ENCODE peak calls at places on chromosome 4, in ten cellular contexts. B, O, G, Y, E, U, T, J, S and M are unnamed samples.
A peak's percentile ranks its signal among the peaks of the same experiment; 100 is the strongest.

GRCh38 chr4:41437264-41437566 is 100.7 kb upstream of the LIMCH1 start:
- DNase-seq in B (no peak), O (no peak), G (no peak), Y (no peak), E (no peak), U (no peak), T (no peak), J (no peak), S (no peak), M (no peak)

GRCh38 chr4:153222790-153223417 is 18.7 kb downstream of the TRIM2 start:
- DNase-seq in B (no peak), O (peak; percentile 41), G (peak; percentile 17), Y (no peak), E (peak; percentile 46), U (peak; percentile 53), T (peak; percentile 72), J (peak; percentile 63), S (peak; percentile 52), M (peak; percentile 65)

GRCh38 chr4:82918091-82918490 is 17.6 kb downstream of the THAP9 start:
- DNase-seq in B (no peak), O (no peak), G (no peak), Y (no peak), E (no peak), U (no peak), T (no peak), J (no peak), S (no peak), M (no peak)

GRCh38 chr4:108036252-108036651 is 46.6 kb downstream of the HADH start:
- DNase-seq in B (no peak), O (no peak), G (no peak), Y (no peak), E (no peak), U (no peak), T (no peak), J (no peak), S (no peak), M (peak; percentile 73)

GRCh38 chr4:3045500-3045850 is 28.9 kb downstream of the HTT-AS start:
- DNase-seq in B (peak; percentile 74), O (no peak), G (peak; percentile 83), Y (no peak), E (no peak), U (peak; percentile 55), T (peak; percentile 14), J (no peak), S (peak; percentile 38), M (peak; percentile 46)

GRCh38 chr4:139655116-139655515 is 10.5 kb upstream of the MGST2 start:
- DNase-seq in B (peak; percentile 27), O (no peak), G (no peak), Y (no peak), E (no peak), U (peak; percentile 49), T (no peak), J (no peak), S (peak; percentile 40), M (no peak)

GRCh38 chr4:35182451-35182850 is 1061.9 kb downstream of the ARAP2 start:
- DNase-seq in B (no peak), O (no peak), G (no peak), Y (no peak), E (no peak), U (no peak), T (no peak), J (no peak), S (no peak), M (no peak)

GRCh38 chr4:86896596-86896995 is 4.4 kb upstream of the C4orf36 start:
- DNase-seq in B (no peak), O (no peak), G (no peak), Y (no peak), E (no peak), U (peak; percentile 30), T (no peak), J (no peak), S (no peak), M (no peak)

GRCh38 chr4:99624141-99624719 is 33.4 kb downstream of the C4orf54 start:
- DNase-seq in B (no peak), O (no peak), G (no peak), Y (no peak), E (no peak), U (peak; percentile 48), T (no peak), J (no peak), S (no peak), M (no peak)

GRCh38 chr4:42627887-42628646 is 28.8 kb downstream of the ATP8A1 start:
- DNase-seq in B (no peak), O (peak; percentile 88), G (peak; percentile 37), Y (no peak), E (peak; percentile 87), U (no peak), T (peak; percentile 30), J (no peak), S (no peak), M (peak; percentile 35)

GRCh38 chr4:107319386-107319785 is 283.3 kb upstream of the DKK2 start:
- DNase-seq in B (no peak), O (no peak), G (no peak), Y (no peak), E (no peak), U (no peak), T (no peak), J (no peak), S (no peak), M (no peak)

GRCh38 chr4:118026806-118027205 is 7.5 kb upstream of the NDST3 start:
- DNase-seq in B (no peak), O (no peak), G (no peak), Y (no peak), E (no peak), U (no peak), T (no peak), J (no peak), S (no peak), M (no peak)

GRCh38 chr4:83535945-83536648 is at the start of gene GPAT3:
- DNase-seq in B (no peak), O (peak; percentile 77), G (peak; percentile 39), Y (peak; percentile 51), E (peak; percentile 89), U (peak; percentile 60), T (peak; percentile 95), J (peak; percentile 59), S (peak; percentile 64), M (peak; percentile 56)

GRCh38 chr4:10172278-10173038 is 55.9 kb upstream of the WDR1 start:
- DNase-seq in B (no peak), O (no peak), G (no peak), Y (no peak), E (no peak), U (no peak), T (no peak), J (no peak), S (no peak), M (no peak)

GRCh38 chr4:10173754-10174749 is 57.5 kb upstream of the WDR1 start:
- DNase-seq in B (no peak), O (peak; percentile 84), G (no peak), Y (peak; percentile 17), E (peak; percentile 65), U (no peak), T (peak; percentile 86), J (no peak), S (no peak), M (no peak)

GRCh38 chr4:10171055-10171454 is 54.5 kb upstream of the WDR1 start:
- DNase-seq in B (no peak), O (no peak), G (no peak), Y (no peak), E (no peak), U (no peak), T (no peak), J (no peak), S (no peak), M (no peak)

GRCh38 chr4:10175626-10176025 is 59.0 kb upstream of the WDR1 start:
- DNase-seq in B (no peak), O (no peak), G (no peak), Y (no peak), E (no peak), U (no peak), T (no peak), J (no peak), S (no peak), M (no peak)

DNA sequence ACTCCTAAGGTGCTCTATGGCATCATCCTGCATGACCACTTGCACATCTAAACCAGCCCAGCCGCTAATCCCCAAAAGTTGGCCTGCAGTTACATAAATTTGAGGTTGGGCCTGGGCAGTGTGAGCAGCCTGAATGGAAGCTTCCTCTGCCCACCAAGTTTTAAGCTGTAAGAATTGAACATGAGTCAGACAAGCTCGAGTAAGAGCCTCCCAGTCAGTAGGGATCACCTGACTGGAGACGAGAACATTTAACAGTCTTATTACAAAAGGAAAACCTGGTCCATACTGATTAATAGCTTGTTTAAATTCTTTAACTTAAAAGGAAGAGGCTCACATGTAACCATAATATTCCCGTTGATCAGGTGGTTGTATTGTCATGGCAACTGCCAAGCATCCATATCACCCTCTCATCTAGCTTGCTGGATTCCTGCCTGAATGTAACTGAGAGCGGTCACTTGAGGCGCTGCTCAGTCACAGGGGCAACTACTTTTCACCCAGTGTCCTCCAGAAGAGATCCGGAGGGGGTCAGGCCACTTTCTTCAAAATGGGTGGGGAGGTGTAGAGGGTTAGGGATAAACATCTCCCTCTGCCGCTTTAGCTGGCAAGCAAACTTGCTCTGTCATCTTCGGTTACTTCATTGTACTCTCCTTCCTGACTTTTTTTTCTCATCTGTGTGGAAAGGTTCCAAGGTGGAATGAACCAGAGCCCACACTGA is 56.6 kb upstream of the WDR1 start:
- DNase-seq in B (peak; percentile 68), O (peak; percentile 22), G (no peak), Y (no peak), E (no peak), U (peak; percentile 23), T (peak; percentile 68), J (no peak), S (no peak), M (no peak)
- TF ChIP-seq CTCF in B (no peak), O (peak; percentile 14), G (no peak), Y (no peak), E (no peak), U (no peak), T (peak; percentile 8), J (no peak), S (no peak), M (no peak)

DNA sequence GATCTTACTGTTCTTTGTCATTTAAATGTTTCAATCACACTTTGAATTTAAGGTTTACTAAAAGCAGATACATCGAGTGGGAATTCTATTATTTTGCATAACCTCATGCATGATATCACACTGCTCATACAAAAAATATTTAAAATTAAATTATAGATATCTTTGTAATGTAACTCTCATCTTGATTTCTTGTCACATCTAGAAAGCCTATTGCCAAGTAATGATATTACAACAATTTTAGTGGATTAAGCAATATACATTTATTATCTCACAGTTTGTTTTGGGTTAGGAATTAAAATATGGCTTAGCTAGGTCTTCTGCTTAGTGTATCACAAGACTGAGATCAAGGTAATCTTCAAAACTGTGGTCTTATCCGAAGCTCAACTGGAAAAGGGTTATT is 865.0 kb downstream of the CCSER1 start:
- DNase-seq in B (no peak), O (no peak), G (no peak), Y (no peak), E (no peak), U (no peak), T (no peak), J (no peak), S (no peak), M (no peak)
- TF ChIP-seq CTCF in B (no peak), O (no peak), G (no peak), Y (no peak), E (no peak), U (no peak), T (no peak), J (no peak), S (no peak), M (no peak)

GRCh38 chr4:37068580-37068979 is 176.0 kb upstream of the NWD2 start:
- DNase-seq in B (no peak), O (no peak), G (no peak), Y (no peak), E (no peak), U (no peak), T (no peak), J (peak; percentile 68), S (no peak), M (no peak)
- TF ChIP-seq CTCF in B (no peak), O (no peak), G (no peak), Y (no peak), E (no peak), U (no peak), T (no peak), J (peak; percentile 22), S (no peak), M (peak; percentile 15)

GRCh38 chr4:71783972-71784371 is at the start of gene GC:
- DNase-seq in B (no peak), O (no peak), G (no peak), Y (no peak), E (no peak), U (no peak), T (no peak), J (no peak), S (no peak), M (no peak)
- TF ChIP-seq CTCF in B (no peak), O (no peak), G (no peak), Y (no peak), E (peak; percentile 26), U (no peak), T (no peak), J (no peak), S (no peak), M (no peak)